ENCODE peak calls at places on chromosomes 7 and 10, in five cellular contexts. H is heart left ventricle, X is natural killer cell, F is GM03348, L is type B pancreatic cell. J is an unnamed sample.

GRCh38 chr7:38311329-38311937 is 38.0 kb upstream of the TARP start:
- DNase-seq in H (peak), X (no peak), F (peak), L (no peak), J (no peak)

GRCh38 chr10:14358886-14359573 is 28.3 kb upstream of the FRMD4A start:
- DNase-seq in H (no peak), X (no peak), F (no peak), L (no peak), J (no peak)

GRCh38 chr7:93551063-93551895 is 23.2 kb downstream of the CALCR start:
- DNase-seq in H (no peak), X (no peak), F (peak), L (no peak), J (peak)

GRCh38 chr10:106436123-106436740 is 728.3 kb downstream of the SORCS1 start:
- DNase-seq in H (no peak), X (no peak), F (no peak), L (no peak), J (no peak)

GRCh38 chr10:4352566-4352961 is 473.4 kb upstream of the AKR1E2 start:
- DNase-seq in H (no peak), X (no peak), F (peak), L (no peak), J (peak)

GRCh38 chr10:97974526-97975525 is 55.6 kb downstream of the CRTAC1 start:
- DNase-seq in H (no peak), X (no peak), F (peak), L (no peak), J (no peak)

GRCh38 chr7:158658475-158658874 is 46.1 kb downstream of the NCAPG2 start:
- DNase-seq in H (no peak), X (no peak), F (no peak), L (no peak), J (no peak)

GRCh38 chr10:122786269-122786668 is 59.4 kb downstream of the CUZD1 start:
- DNase-seq in H (no peak), X (no peak), F (peak), L (no peak), J (peak)

GRCh38 chr7:90720970-90721768 is 125.0 kb downstream of the CDK14 start:
- DNase-seq in H (no peak), X (no peak), F (peak), L (no peak), J (peak)

GRCh38 chr7:138556771-138557484 is 96.9 kb downstream of the TRIM24 start:
- DNase-seq in H (no peak), X (no peak), F (no peak), L (no peak), J (no peak)

GRCh38 chr10:117441812-117442443 is 66.7 kb upstream of the PDZD8 start:
- DNase-seq in H (no peak), X (no peak), F (peak), L (no peak), J (no peak)

GRCh38 chr7:77439572-77439971 is 23.4 kb upstream of the GSAP start:
- DNase-seq in H (peak), X (no peak), F (no peak), L (no peak), J (peak)

GRCh38 chr10:29714096-29714874 is 79.5 kb upstream of the SVIL start:
- DNase-seq in H (no peak), X (no peak), F (peak), L (no peak), J (no peak)

GRCh38 chr7:139043823-139044812 is 8.3 kb upstream of the ZC3HAV1L start:
- DNase-seq in H (no peak), X (peak), F (no peak), L (no peak), J (peak)

GRCh38 chr10:25245171-25245570 is 70.4 kb downstream of the GPR158 start:
- DNase-seq in H (no peak), X (no peak), F (no peak), L (no peak), J (no peak)

GRCh38 chr10:96236090-96236478 is 35.3 kb downstream of the BLNK start:
- DNase-seq in H (no peak), X (no peak), F (no peak), L (no peak), J (no peak)

GRCh38 chr10:58700576-58700975 is 187.9 kb downstream of the BICC1 start:
- DNase-seq in H (no peak), X (no peak), F (no peak), L (no peak), J (no peak)

GRCh38 chr10:71241899-71242620 is 29.7 kb downstream of the UNC5B start:
- DNase-seq in H (no peak), X (no peak), F (no peak), L (no peak), J (peak)

GRCh38 chr10:82737556-82737955 is 862.6 kb downstream of the NRG3 start:
- DNase-seq in H (no peak), X (no peak), F (no peak), L (no peak), J (no peak)

GRCh38 chr7:140084972-140085371 is 22.2 kb upstream of the PARP12 start:
- DNase-seq in H (no peak), X (no peak), F (no peak), L (no peak), J (peak)

GRCh38 chr7:102190777-102191176 is 95.9 kb upstream of the SH2B2 start:
- DNase-seq in H (no peak), X (no peak), F (no peak), L (no peak), J (no peak)

GRCh38 chr10:2278391-2278790 is 541.1 kb upstream of the ADARB2 start:
- DNase-seq in H (no peak), X (no peak), F (no peak), L (no peak), J (no peak)

GRCh38 chr10:12337407-12337806 is 11.9 kb upstream of the CAMK1D start:
- DNase-seq in H (no peak), X (no peak), F (no peak), L (no peak), J (no peak)

GRCh38 chr7:36967387-36967786 is 243.1 kb upstream of the AOAH start:
- DNase-seq in H (peak), X (no peak), F (peak), L (no peak), J (peak)

GRCh38 chr10:61744469-61744868 is 81.7 kb downstream of the CABCOCO1 start:
- DNase-seq in H (no peak), X (no peak), F (no peak), L (no peak), J (no peak)

GRCh38 chr7:134078991-134079390 is 48.1 kb upstream of the LRGUK start:
- DNase-seq in H (no peak), X (no peak), F (no peak), L (no peak), J (no peak)

J was measured in endothelial cell of umbilical vein.